ENCODE peak calls at places on chromosomes 6 and 20, in eight cellular contexts. K is tibial artery, V is Peyer's patch, B is heart right ventricle, J is uterus, E is GM12878, S is lower lobe of right lung, W is cardiac muscle cell. H is an unnamed sample. For H3K4me1 and H3K27me3, the result is how much of the 10 kb centered on the place peaks cover.

GRCh38 chr6:118725944-118726343 is 74.6 kb upstream of the CEP85L start:
- DNase-seq in K (no peak), V (no peak), B (no peak), J (no peak), E (no peak), S (no peak), W (no peak), H (no peak)

GRCh38 chr6:62516287-62517152 is 230.5 kb upstream of the KHDRBS2 start:
- DNase-seq in K (no peak), V (no peak), B (no peak), J (no peak), E (no peak), S (no peak), W (no peak), H (no peak)

GRCh38 chr20:40943591-40943990 is 85.0 kb upstream of the TOP1 start:
- DNase-seq in K (no peak), V (no peak), B (no peak), J (no peak), E (no peak), S (no peak), W (no peak), H (no peak)

GRCh38 chr6:6751615-6752014 is 163.1 kb downstream of the LY86 start:
- DNase-seq in K (peak), V (peak), B (no peak), J (no peak), E (no peak), S (peak), W (no peak), H (peak)

GRCh38 chr20:43448748-43449535 is 8.8 kb upstream of the SRSF6 start:
- DNase-seq in K (no peak), V (peak), B (no peak), J (peak), E (peak), S (no peak), W (peak), H (no peak)

GRCh38 chr6:50819527-50819905 is 845 bp downstream of the TFAP2B start:
- DNase-seq in K (no peak), V (no peak), B (no peak), J (no peak), E (no peak), S (no peak), W (peak), H (no peak)

GRCh38 chr20:58847483-58847882 is 3.2 kb downstream of the GNAS-AS1 start:
- DNase-seq in K (no peak), V (no peak), B (no peak), J (no peak), E (no peak), S (no peak), W (no peak), H (no peak)

GRCh38 chr6:20056350-20056992 is 155.8 kb downstream of the MBOAT1 start:
- DNase-seq in K (no peak), V (no peak), B (no peak), J (no peak), E (peak), S (no peak), W (peak), H (no peak)

GRCh38 chr20:45157977-45158376 is 16.7 kb upstream of the PI3 start:
- DNase-seq in K (no peak), V (no peak), B (no peak), J (no peak), E (no peak), S (no peak), W (no peak), H (no peak)

GRCh38 chr6:132490478-132491204 is 22.3 kb downstream of the STX7 start:
- DNase-seq in K (no peak), V (no peak), B (no peak), J (no peak), E (no peak), S (no peak), W (no peak), H (no peak)

GRCh38 chr20:44702776-44703175 is 12.4 kb upstream of the CCN5 start:
- DNase-seq in K (peak), V (peak), B (peak), J (peak), E (no peak), S (peak), W (no peak), H (peak)

GRCh38 chr6:105608711-105609374 is 206.0 kb upstream of the PREP start:
- DNase-seq in K (no peak), V (no peak), B (no peak), J (no peak), E (no peak), S (peak), W (no peak), H (no peak)

GRCh38 chr6:79543886-79544285 is 6.7 kb upstream of the LCA5 start:
- DNase-seq in K (no peak), V (no peak), B (no peak), J (no peak), E (no peak), S (no peak), W (no peak), H (no peak)

GRCh38 chr6:67896476-67896875 is 738.6 kb upstream of the ADGRB3 start:
- DNase-seq in K (no peak), V (no peak), B (no peak), J (no peak), E (no peak), S (no peak), W (peak), H (no peak)

GRCh38 chr6:43937236-43938177 is 167.5 kb downstream of the VEGFA start:
- DNase-seq in K (no peak), V (peak), B (no peak), J (peak), E (no peak), S (peak), W (peak), H (no peak)

GRCh38 chr6:144151010-144151727 is 852 bp downstream of the STX11 start:
- DNase-seq in K (no peak), V (peak), B (no peak), J (no peak), E (peak), S (peak), W (peak), H (no peak)

GRCh38 chr6:1747531-1747930 is 137.8 kb downstream of the FOXC1 start:
- DNase-seq in K (no peak), V (no peak), B (no peak), J (no peak), E (no peak), S (no peak), W (no peak), H (no peak)

GRCh38 chr6:71886184-71887005 is at the start of gene RIMS1:
- DNase-seq in K (no peak), V (no peak), B (peak), J (no peak), E (no peak), S (no peak), W (peak), H (peak)

GRCh38 chr20:38755324-38755910 is 7.2 kb downstream of the ACTR5 start:
- DNase-seq in K (no peak), V (no peak), B (no peak), J (no peak), E (no peak), S (no peak), W (no peak), H (no peak)

GRCh38 chr6:153790881-153791473 is 248.1 kb upstream of the OPRM1 start:
- DNase-seq in K (peak), V (peak), B (no peak), J (no peak), E (no peak), S (no peak), W (peak), H (no peak)

GRCh38 chr6:126056355-126057004 is 70.1 kb downstream of the TRMT11 start:
- DNase-seq in K (no peak), V (no peak), B (no peak), J (no peak), E (no peak), S (no peak), W (no peak), H (no peak)

GRCh38 chr20:5090191-5090590 is 29.6 kb downstream of the PCNA start:
- DNase-seq in K (peak), V (peak), B (no peak), J (no peak), E (no peak), S (no peak), W (no peak), H (no peak)

GRCh38 chr6:14365393-14365792 is 247.8 kb downstream of the CD83 start:
- DNase-seq in K (no peak), V (no peak), B (no peak), J (no peak), E (no peak), S (no peak), W (no peak), H (no peak)

GRCh38 chr6:10995114-10995707 is 48.9 kb downstream of the ELOVL2 start:
- DNase-seq in K (no peak), V (no peak), B (peak), J (no peak), E (no peak), S (no peak), W (no peak), H (no peak)

GRCh38 chr6:138464085-138464484 is 35.2 kb downstream of the NHSL1 start:
- DNase-seq in K (no peak), V (no peak), B (no peak), J (no peak), E (no peak), S (no peak), W (no peak), H (no peak)

GRCh38 chr6:145247677-145248419 is 487.5 kb downstream of the EPM2A start:
- DNase-seq in K (no peak), V (no peak), B (no peak), J (no peak), E (no peak), S (no peak), W (no peak), H (no peak)

GRCh38 chr6:46935687-46936086 is 13.9 kb upstream of the ADGRF5 start:
- DNase-seq in K (no peak), V (no peak), B (no peak), J (no peak), E (no peak), S (peak), W (peak), H (no peak)

GRCh38 chr6:39887692-39888450 is 46.4 kb downstream of the MOCS1 start:
- DNase-seq in K (peak), V (peak), B (peak), J (peak), E (no peak), S (peak), W (peak), H (peak)

GRCh38 chr20:36548006-36548315 is 6.6 kb downstream of the MYL9 start:
- DNase-seq in K (no peak), V (no peak), B (no peak), J (no peak), E (no peak), S (no peak), W (peak), H (no peak)
- TF ChIP-seq CTCF in K (peak), V (no peak), B (no peak), J (no peak), E (peak), S (no peak), W (peak), H (peak)

GRCh38 chr20:57451356-57451755 is 60.2 kb downstream of the RBM38 start:
- DNase-seq in K (no peak), V (no peak), B (no peak), J (no peak), E (no peak), S (no peak), W (no peak), H (no peak)

GRCh38 chr20:57451759-57452661 is 60.8 kb downstream of the RBM38 start:
- DNase-seq in K (no peak), V (no peak), B (no peak), J (no peak), E (no peak), S (no peak), W (no peak), H (no peak)

GRCh38 chr20:57449398-57450354 is 58.5 kb downstream of the RBM38 start:
- DNase-seq in K (no peak), V (no peak), B (no peak), J (no peak), E (no peak), S (no peak), W (no peak), H (no peak)

GRCh38 chr20:57450419-57450818 is 59.2 kb downstream of the RBM38 start:
- DNase-seq in K (peak), V (peak), B (peak), J (no peak), E (peak), S (peak), W (no peak), H (peak)

DNA sequence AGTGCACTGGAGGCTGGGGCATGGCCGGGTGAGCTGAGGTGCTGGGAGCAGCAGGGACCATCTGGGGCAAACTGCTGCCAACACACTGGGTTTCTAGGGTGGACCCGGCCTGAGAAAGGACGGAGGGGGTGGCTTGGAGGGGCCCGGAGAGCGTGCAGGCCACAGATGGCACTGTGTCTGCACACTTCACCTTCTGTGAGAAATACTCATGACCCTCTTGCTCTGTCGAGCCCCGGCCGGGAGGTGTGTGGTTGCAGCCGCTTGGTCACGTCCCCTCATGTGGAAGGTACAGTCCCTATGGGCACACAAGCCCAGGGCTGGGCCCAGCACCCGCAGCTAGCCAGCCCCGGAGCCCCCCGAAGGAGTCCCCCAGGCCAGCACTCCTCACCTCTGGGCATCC is 59.7 kb downstream of the RBM38 start:
- DNase-seq in K (no peak), V (no peak), B (no peak), J (no peak), E (no peak), S (no peak), W (no peak), H (no peak)
- H3K4me1 ChIP-seq in K (under half), V (under half), B (under half), J (under half), E (under half), S (under half), W (under half), H (under half)

GRCh38 chr20:2751868-2752630 is 48.4 kb downstream of the CPXM1 start:
- DNase-seq in K (no peak), V (peak), B (peak), J (peak), E (no peak), S (peak), W (peak), H (peak)
- H3K27me3 ChIP-seq in K (under half), V (under half), B (half or more), J (under half), E (under half), S (under half), W (half or more), H (under half)

DNA sequence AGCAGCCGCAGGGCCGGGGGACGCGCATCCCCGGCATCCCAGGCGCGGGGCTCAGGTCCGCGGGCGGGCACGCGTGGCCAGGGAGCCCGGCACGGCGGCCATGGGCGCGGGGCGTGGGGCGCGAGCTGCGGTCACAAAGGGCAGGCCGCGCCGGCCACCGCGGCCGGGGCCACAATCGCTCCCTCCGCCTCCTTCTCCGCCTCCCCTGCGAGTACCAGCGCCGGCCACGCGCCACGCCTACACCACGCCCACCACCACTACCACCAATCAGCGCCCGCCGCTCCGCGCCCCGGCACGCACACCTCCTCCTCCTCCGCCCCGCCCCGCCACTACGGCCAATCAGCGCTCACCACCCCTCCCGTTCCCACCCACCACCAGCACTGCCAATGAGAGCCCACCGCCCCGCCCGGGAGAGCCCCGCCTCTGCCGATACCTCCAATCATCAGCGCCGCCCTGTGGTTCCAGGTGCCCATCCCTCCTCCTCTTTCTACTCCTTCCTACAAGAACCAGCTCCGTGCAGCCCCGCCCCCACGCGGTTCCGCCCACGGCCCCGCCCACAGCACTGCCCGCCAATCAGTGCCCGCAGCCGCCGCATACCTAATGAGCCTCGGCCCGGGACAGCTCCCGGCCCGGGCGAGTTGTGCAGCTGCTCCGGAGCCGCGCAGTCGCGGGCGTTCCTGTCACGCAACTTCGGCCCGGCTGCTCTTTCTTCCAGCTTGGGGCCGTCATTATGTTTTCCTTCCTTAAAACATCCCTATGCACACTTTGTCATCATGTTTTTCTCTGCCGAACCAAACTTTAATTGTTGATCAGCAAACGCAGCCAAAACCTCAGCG is at the start of gene RPS6KA2:
- DNase-seq in K (peak), V (peak), B (peak), J (peak), E (peak), S (peak), W (peak), H (peak)
- TF ChIP-seq CTCF in K (no peak), V (no peak), B (no peak), J (peak), E (no peak), S (no peak), W (no peak), H (no peak)

GRCh38 chr6:111754423-111754822 is 118.8 kb downstream of the FYN start:
- DNase-seq in K (no peak), V (no peak), B (no peak), J (no peak), E (no peak), S (no peak), W (no peak), H (no peak)
- H3K4me1 ChIP-seq in K (under half), V (under half), B (half or more), J (under half), E (under half), S (half or more), W (under half), H (under half)

GRCh38 chr6:149933036-149933435 is 8.8 kb upstream of the ULBP2 start:
- DNase-seq in K (no peak), V (no peak), B (no peak), J (no peak), E (no peak), S (no peak), W (no peak), H (no peak)
- H3K27me3 ChIP-seq in K (under half), V (under half), B (half or more), J (under half), E (under half), S (half or more), W (half or more), H (half or more)

DNA sequence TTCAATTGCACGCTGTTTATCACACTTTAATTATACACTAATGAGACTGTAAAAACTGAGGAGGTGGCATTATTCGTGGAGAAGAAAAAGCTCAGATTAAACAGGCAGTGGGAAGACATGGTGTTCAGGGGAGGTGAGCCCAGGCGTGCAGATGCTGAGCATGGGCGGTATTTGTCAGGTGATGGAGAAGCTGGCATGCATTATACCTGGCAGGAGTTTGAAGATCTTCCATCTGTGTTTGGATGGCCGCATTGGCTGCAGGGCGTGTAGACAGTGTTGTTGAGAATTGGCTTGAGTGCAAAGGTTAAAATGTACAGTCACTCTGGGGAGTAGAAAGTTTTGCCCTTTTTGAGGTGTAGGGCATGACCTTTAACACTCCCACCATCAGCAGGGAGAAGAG is 213.8 kb downstream of the ERMARD start:
- DNase-seq in K (no peak), V (no peak), B (no peak), J (no peak), E (no peak), S (no peak), W (no peak), H (no peak)
- TF ChIP-seq CTCF in K (no peak), V (no peak), B (no peak), J (no peak), E (no peak), S (no peak), W (no peak), H (no peak)

H was measured in upper lobe of right lung.